ENCODE peak calls at places on chromosome 2, in four cellular contexts. One of them, this sample, is unnamed.

GRCh38 chr2:224145751-224146355 is 106.8 kb upstream of the SERPINE2 start:
- DNase-seq in H1: no peak
- DNase-seq in SK-N-SH: no peak
- DNase-seq in GM12878: no peak
- DNase-seq in this sample: no peak

GRCh38 chr2:71358931-71359671 is 27.5 kb downstream of the ZNF638 start:
- DNase-seq in H1: no peak
- DNase-seq in SK-N-SH: no peak
- DNase-seq in GM12878: no peak
- DNase-seq in this sample: no peak

GRCh38 chr2:147094077-147094476 is 750.8 kb upstream of the ACVR2A start:
- DNase-seq in H1: no peak
- DNase-seq in SK-N-SH: no peak
- DNase-seq in GM12878: no peak
- DNase-seq in this sample: no peak

GRCh38 chr2:170305711-170306110 is 127.8 kb downstream of the MYO3B start:
- DNase-seq in H1: no peak
- DNase-seq in SK-N-SH: no peak
- DNase-seq in GM12878: no peak
- DNase-seq in this sample: no peak

GRCh38 chr2:64781991-64782390 is 128.3 kb upstream of the SERTAD2 start:
- DNase-seq in H1: no peak
- DNase-seq in SK-N-SH: no peak
- DNase-seq in GM12878: no peak
- DNase-seq in this sample: no peak

GRCh38 chr2:218857371-218858137 is 2.1 kb upstream of the WNT6 start:
- DNase-seq in H1: no peak
- DNase-seq in SK-N-SH: peak; percentile 65
- DNase-seq in GM12878: no peak
- DNase-seq in this sample: no peak

GRCh38 chr2:74712223-74713053 is 58.4 kb downstream of the SEMA4F start:
- DNase-seq in H1: no peak
- DNase-seq in SK-N-SH: no peak
- DNase-seq in GM12878: no peak
- DNase-seq in this sample: no peak

GRCh38 chr2:15367715-15368114 is 193.4 kb downstream of the NBAS start:
- DNase-seq in H1: no peak
- DNase-seq in SK-N-SH: no peak
- DNase-seq in GM12878: no peak
- DNase-seq in this sample: no peak

GRCh38 chr2:239381709-239382134 is 19.1 kb downstream of the HDAC4 start:
- DNase-seq in H1: no peak
- DNase-seq in SK-N-SH: peak; percentile 45
- DNase-seq in GM12878: peak; percentile 68
- DNase-seq in this sample: no peak

GRCh38 chr2:11397513-11397912 is 53.1 kb upstream of the ROCK2 start:
- DNase-seq in H1: no peak
- DNase-seq in SK-N-SH: no peak
- DNase-seq in GM12878: no peak
- DNase-seq in this sample: no peak

GRCh38 chr2:176669398-176670174 is 400.3 kb downstream of the MTX2 start:
- DNase-seq in H1: no peak
- DNase-seq in SK-N-SH: no peak
- DNase-seq in GM12878: peak; percentile 37
- DNase-seq in this sample: no peak

GRCh38 chr2:120892967-120893667 is 157.4 kb downstream of the GLI2 start:
- DNase-seq in H1: no peak
- DNase-seq in SK-N-SH: no peak
- DNase-seq in GM12878: no peak
- DNase-seq in this sample: no peak

GRCh38 chr2:65431417-65432226 is 777 bp downstream of the SPRED2 start:
- DNase-seq in H1: no peak
- DNase-seq in SK-N-SH: peak; percentile 68
- DNase-seq in GM12878: no peak
- DNase-seq in this sample: no peak

GRCh38 chr2:44767691-44768090 is 173.8 kb upstream of the SIX3 start:
- DNase-seq in H1: no peak
- DNase-seq in SK-N-SH: no peak
- DNase-seq in GM12878: no peak
- DNase-seq in this sample: no peak

GRCh38 chr2:36516136-36516870 is 81.7 kb downstream of the FEZ2 start:
- DNase-seq in H1: no peak
- DNase-seq in SK-N-SH: no peak
- DNase-seq in GM12878: no peak
- DNase-seq in this sample: no peak

GRCh38 chr2:203594541-203594940 is 59.4 kb upstream of the RAPH1 start:
- DNase-seq in H1: no peak
- DNase-seq in SK-N-SH: no peak
- DNase-seq in GM12878: no peak
- DNase-seq in this sample: no peak

GRCh38 chr2:220544049-220544448 is 916.6 kb downstream of the SLC4A3 start:
- DNase-seq in H1: no peak
- DNase-seq in SK-N-SH: no peak
- DNase-seq in GM12878: no peak
- DNase-seq in this sample: no peak

GRCh38 chr2:126900646-126901319 is 2.1 kb downstream of the TEX51 start:
- DNase-seq in H1: no peak
- DNase-seq in SK-N-SH: no peak
- DNase-seq in GM12878: no peak
- DNase-seq in this sample: no peak

GRCh38 chr2:120238728-120239487 is 13.7 kb upstream of the RALB start:
- DNase-seq in H1: no peak
- DNase-seq in SK-N-SH: no peak
- DNase-seq in GM12878: no peak
- DNase-seq in this sample: peak; percentile 52

GRCh38 chr2:190512539-190513095 is 21.9 kb downstream of the NEMP2 start:
- DNase-seq in H1: no peak
- DNase-seq in SK-N-SH: no peak
- DNase-seq in GM12878: no peak
- DNase-seq in this sample: no peak

GRCh38 chr2:128448331-128449225 is 129.9 kb upstream of the HS6ST1 start:
- DNase-seq in H1: no peak
- DNase-seq in SK-N-SH: no peak
- DNase-seq in GM12878: no peak
- DNase-seq in this sample: no peak

GRCh38 chr2:124566518-124566970 is 541.5 kb downstream of the CNTNAP5 start:
- DNase-seq in H1: no peak
- DNase-seq in SK-N-SH: no peak
- DNase-seq in GM12878: no peak
- DNase-seq in this sample: no peak

GRCh38 chr2:239569401-239570090 is 168.7 kb upstream of the HDAC4 start:
- DNase-seq in H1: no peak
- DNase-seq in SK-N-SH: no peak
- DNase-seq in GM12878: no peak
- DNase-seq in this sample: no peak

GRCh38 chr2:185208261-185208660 is 530.3 kb upstream of the FSIP2 start:
- DNase-seq in H1: peak; percentile 23
- DNase-seq in SK-N-SH: peak; percentile 21
- DNase-seq in GM12878: no peak
- DNase-seq in this sample: no peak

GRCh38 chr2:42084231-42084671 is 36.4 kb downstream of the PKDCC start:
- DNase-seq in H1: no peak
- DNase-seq in SK-N-SH: no peak
- DNase-seq in GM12878: no peak
- DNase-seq in this sample: no peak

GRCh38 chr2:223956267-223956666 is 996 bp upstream of the MRPL44 start:
- DNase-seq in H1: no peak
- DNase-seq in SK-N-SH: no peak
- DNase-seq in GM12878: no peak
- DNase-seq in this sample: no peak

GRCh38 chr2:178834086-178834485 is 26.9 kb upstream of the TTN start:
- DNase-seq in H1: no peak
- DNase-seq in SK-N-SH: no peak
- DNase-seq in GM12878: no peak
- DNase-seq in this sample: no peak

GRCh38 chr2:187547353-187547979 is 6.8 kb downstream of the TFPI start:
- DNase-seq in H1: no peak
- DNase-seq in SK-N-SH: no peak
- DNase-seq in GM12878: no peak
- DNase-seq in this sample: peak; percentile 89

DNA sequence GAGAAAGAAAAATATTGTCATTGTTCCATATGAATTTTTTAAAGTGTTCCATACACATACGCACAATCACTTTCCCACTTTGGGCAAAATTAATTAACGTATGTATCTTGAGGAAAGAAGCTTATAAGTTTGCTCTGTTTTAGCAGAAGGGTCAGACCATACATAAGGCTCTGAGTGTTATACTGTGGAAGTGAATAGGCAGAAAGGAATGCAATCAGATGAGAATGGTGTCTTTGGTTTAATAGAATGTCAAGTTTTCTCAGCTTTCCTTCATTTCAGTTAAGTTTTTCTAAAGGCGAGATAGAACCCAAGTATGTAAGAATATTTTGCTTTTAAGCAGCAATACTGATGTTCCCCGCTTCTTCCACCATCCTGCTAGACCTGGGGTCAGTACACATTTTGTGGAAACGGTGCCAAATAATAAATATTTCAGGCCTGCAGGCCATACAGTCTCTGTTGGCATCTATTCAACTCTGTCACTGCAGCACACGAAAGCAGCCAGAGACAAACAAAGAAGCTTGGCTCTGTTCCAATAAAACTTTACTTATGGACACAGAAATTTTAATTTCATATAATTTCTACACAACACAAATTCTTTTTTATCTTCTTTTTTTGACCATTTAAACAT is 100.6 kb downstream of the UPP2 start:
- DNase-seq in H1: no peak
- DNase-seq in SK-N-SH: peak; percentile 27
- DNase-seq in GM12878: no peak
- DNase-seq in this sample: no peak
- TF ChIP-seq CHD2 in H1: no peak
- TF ChIP-seq CHD2 in SK-N-SH: peak; percentile 43
- TF ChIP-seq CHD2 in GM12878: no peak
- TF ChIP-seq CHD2 in this sample: no peak

DNA sequence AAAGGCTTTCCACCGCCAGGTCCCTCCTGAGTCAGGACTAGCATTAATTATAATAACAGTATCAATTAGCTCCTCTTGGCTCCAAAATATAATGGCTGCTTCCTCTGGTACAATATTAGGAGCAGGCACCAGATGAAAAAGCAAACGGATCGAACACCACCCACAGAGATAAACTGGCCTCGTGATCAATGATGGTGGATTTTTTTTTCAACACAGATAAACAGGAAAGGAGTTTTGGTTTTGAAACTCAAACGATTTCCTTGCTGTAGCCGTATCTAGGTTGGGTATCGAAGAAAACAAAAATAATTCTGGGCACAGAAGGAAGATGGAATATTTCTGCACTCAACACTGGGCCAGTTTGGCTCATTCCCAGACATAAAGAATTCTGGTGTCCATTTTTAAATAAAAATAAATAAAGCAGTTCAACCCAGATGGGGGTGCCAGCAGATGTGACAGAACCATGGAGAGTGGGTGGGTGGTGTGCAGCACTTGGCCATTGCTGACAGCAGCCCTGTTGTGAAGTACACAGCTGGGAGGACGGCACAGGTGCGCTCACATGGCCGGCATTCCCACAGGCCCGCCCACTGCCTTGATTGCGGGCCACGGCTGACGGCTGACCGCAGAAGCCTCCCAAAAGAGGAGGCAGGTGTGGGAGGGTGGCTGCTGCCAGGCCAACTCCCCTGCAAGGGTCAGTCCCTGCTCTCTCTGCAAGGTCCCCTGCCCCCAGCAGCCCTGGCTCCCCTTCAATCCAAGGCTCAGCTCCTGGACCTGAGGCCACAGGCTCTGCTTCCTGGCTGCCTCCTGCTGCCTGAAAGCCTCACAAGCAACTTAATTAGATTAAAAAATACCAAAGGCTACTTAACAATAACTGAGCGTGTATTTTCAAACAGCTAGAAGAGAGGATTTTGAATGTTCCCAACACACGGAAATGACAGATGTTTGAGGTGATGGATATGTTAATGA is 351.9 kb upstream of the ID2 start:
- DNase-seq in H1: no peak
- DNase-seq in SK-N-SH: no peak
- DNase-seq in GM12878: no peak
- DNase-seq in this sample: no peak
- TF ChIP-seq NRF1 in H1: no peak
- TF ChIP-seq NRF1 in SK-N-SH: no peak
- TF ChIP-seq NRF1 in GM12878: no peak
- TF ChIP-seq NRF1 in this sample: no peak

GRCh38 chr2:39778233-39778632 is 825 bp downstream of the THUMPD2 start:
- DNase-seq in H1: no peak
- DNase-seq in SK-N-SH: peak; percentile 51
- DNase-seq in GM12878: no peak
- DNase-seq in this sample: no peak

GRCh38 chr2:39772812-39773152 is 6.3 kb downstream of the THUMPD2 start:
- DNase-seq in H1: no peak
- DNase-seq in SK-N-SH: no peak
- DNase-seq in GM12878: no peak
- DNase-seq in this sample: no peak

DNA sequence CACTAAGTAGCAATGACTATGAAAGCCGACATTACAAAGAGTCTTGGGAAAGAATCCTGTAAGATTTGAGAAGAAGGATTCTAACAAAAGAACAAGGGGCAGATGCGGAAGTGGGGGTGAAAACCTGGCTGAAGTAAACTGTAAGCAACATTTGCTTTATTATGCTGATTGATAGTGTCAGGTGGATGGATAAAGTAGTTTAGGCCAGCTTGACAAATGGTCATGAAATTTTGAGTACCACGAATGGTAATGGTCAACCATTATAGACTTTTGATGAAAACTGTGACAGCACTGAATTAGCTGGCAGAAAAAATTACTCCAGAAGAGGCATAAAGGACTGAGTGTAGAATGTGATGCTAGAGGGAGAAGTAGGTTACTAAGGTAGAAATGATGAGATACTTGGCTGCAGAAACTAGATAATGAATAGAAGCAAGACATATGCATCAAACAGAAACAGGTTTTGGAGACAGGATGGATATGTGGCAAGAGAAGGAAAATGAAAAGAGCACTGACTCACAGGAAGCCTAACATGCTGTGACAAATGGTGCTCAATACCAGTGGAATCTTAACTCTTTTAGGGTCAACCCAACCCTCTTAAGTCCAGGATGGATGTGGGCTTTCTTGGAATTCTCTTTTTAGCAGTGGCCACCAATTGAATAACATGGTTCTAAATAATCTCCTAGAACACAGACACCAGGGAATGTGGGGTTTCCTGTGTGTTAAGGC is 6.8 kb downstream of the THUMPD2 start:
- DNase-seq in H1: no peak
- DNase-seq in SK-N-SH: no peak
- DNase-seq in GM12878: no peak
- DNase-seq in this sample: no peak
- TF ChIP-seq CHD2 in H1: no peak
- TF ChIP-seq CHD2 in SK-N-SH: no peak
- TF ChIP-seq CHD2 in GM12878: no peak
- TF ChIP-seq CHD2 in this sample: no peak

GRCh38 chr2:168565512-168565911 is 109.4 kb downstream of the CERS6 start:
- DNase-seq in H1: no peak
- DNase-seq in SK-N-SH: no peak
- DNase-seq in GM12878: no peak
- DNase-seq in this sample: no peak
- TF ChIP-seq NRF1 in H1: no peak
- TF ChIP-seq NRF1 in SK-N-SH: no peak
- TF ChIP-seq NRF1 in GM12878: no peak
- TF ChIP-seq NRF1 in this sample: no peak

GRCh38 chr2:86552889-86553288 is 10.4 kb downstream of the CHMP3 start:
- DNase-seq in H1: no peak
- DNase-seq in SK-N-SH: no peak
- DNase-seq in GM12878: no peak
- DNase-seq in this sample: no peak
- TF ChIP-seq CHD2 in H1: no peak
- TF ChIP-seq CHD2 in SK-N-SH: no peak
- TF ChIP-seq CHD2 in GM12878: no peak
- TF ChIP-seq CHD2 in this sample: no peak

This sample was measured in K562.